ENCODE peak calls at places on chromosomes 13 and 19, in nine cellular contexts. D is AG09309, Y is lower leg skin, P is HCT116, Z is cardiac muscle cell, R is spleen, E is tibial nerve, C is BE2C, O is mucosa of descending colon. T is an unnamed sample.

GRCh38 chr13:99265162-99265822 is 7.1 kb upstream of the GPR18 start:
- DNase-seq in D (no peak), Y (no peak), P (no peak), Z (no peak), R (no peak), E (no peak), C (no peak), O (no peak), T (no peak)

GRCh38 chr19:13051581-13052165 is 51.0 kb downstream of the LYL1 start:
- DNase-seq in D (no peak), Y (peak), P (no peak), Z (peak), R (no peak), E (peak), C (peak), O (peak), T (peak)

GRCh38 chr13:50224534-50224933 is 209.3 kb downstream of the KCNRG start:
- DNase-seq in D (peak), Y (no peak), P (no peak), Z (peak), R (no peak), E (no peak), C (no peak), O (no peak), T (peak)

GRCh38 chr13:74825170-74825948 is 656.6 kb downstream of the TBC1D4 start:
- DNase-seq in D (peak), Y (no peak), P (no peak), Z (peak), R (no peak), E (no peak), C (no peak), O (no peak), T (peak)

GRCh38 chr13:94712287-94712811 is at the start of gene SOX21:
- DNase-seq in D (no peak), Y (peak), P (no peak), Z (no peak), R (no peak), E (no peak), C (no peak), O (no peak), T (no peak)

GRCh38 chr13:67230774-67231480 is 791 bp upstream of the PCDH9 start:
- DNase-seq in D (no peak), Y (peak), P (no peak), Z (peak), R (peak), E (peak), C (peak), O (peak), T (peak)

GRCh38 chr19:55229145-55229788 is 704 bp upstream of the TMEM86B start:
- DNase-seq in D (no peak), Y (no peak), P (no peak), Z (no peak), R (no peak), E (no peak), C (no peak), O (no peak), T (no peak)

GRCh38 chr13:40445557-40445990 is 220.9 kb downstream of the FOXO1 start:
- DNase-seq in D (no peak), Y (no peak), P (no peak), Z (peak), R (peak), E (no peak), C (peak), O (peak), T (peak)

GRCh38 chr19:32172761-32173160 is 172.6 kb upstream of the ZNF507 start:
- DNase-seq in D (no peak), Y (no peak), P (no peak), Z (no peak), R (no peak), E (no peak), C (no peak), O (no peak), T (no peak)

GRCh38 chr13:75785130-75785529 is 149.0 kb downstream of the LMO7 start:
- DNase-seq in D (no peak), Y (no peak), P (no peak), Z (peak), R (no peak), E (no peak), C (no peak), O (no peak), T (peak)

GRCh38 chr19:39398297-39398864 is 7.2 kb downstream of the MED29 start:
- DNase-seq in D (no peak), Y (peak), P (peak), Z (peak), R (peak), E (peak), C (no peak), O (peak), T (peak)

GRCh38 chr19:39401549-39402416 is 4.9 kb upstream of the ZFP36 start:
- DNase-seq in D (no peak), Y (peak), P (peak), Z (peak), R (peak), E (no peak), C (peak), O (peak), T (peak)

GRCh38 chr19:39399684-39400465 is 6.8 kb upstream of the ZFP36 start:
- DNase-seq in D (no peak), Y (no peak), P (no peak), Z (no peak), R (no peak), E (no peak), C (no peak), O (no peak), T (no peak)

GRCh38 chr19:39400997-39401548 is 5.6 kb upstream of the ZFP36 start:
- DNase-seq in D (no peak), Y (no peak), P (no peak), Z (no peak), R (no peak), E (no peak), C (no peak), O (no peak), T (no peak)

DNA sequence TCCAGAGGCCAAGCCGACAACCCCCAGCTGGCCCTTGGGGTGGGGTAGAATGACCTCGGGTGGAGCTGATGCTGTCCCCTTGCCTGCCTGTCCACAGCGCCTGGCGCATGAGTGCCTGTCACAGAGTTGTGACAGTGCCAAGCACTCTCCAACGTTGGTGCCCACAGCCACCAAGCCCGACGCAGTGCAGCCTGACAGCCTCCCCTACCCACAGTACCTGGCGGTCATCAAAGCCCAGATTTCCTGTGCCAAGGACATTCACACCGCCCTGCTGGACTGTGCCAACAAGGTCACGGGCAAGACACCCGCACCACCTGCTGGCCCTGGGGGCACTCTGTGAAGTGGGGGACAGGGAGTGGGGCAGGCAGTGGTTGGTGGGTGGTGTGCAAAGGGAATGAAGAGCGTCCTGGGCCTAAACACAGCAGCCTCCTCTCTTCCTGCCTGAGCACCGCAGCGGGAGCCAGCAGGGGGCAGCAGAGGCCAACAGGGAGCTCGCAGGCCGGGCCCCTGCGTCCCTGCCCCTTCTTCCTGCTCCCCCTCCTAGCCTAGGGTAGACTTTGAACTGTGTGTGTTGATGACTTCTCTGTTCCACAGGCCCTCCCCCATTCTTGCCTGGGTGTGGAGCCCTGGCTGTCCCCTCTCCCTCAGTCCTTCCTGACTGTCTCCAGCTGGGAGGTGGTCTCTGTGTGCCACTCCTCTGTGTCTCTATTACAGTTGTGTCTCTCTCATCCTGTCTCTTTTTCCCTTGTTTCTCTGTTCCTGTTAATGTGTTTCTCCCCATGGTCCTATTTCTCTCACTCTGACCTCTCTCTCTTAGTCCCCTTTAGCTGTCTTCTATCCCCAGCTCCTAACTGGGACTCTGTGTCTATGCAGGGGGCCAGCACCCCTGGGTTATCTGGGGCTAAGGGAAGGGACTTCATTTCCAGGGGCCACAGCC is 6.5 kb downstream of the MED29 start:
- DNase-seq in D (no peak), Y (peak), P (peak), Z (peak), R (peak), E (peak), C (peak), O (peak), T (peak)
- TF ChIP-seq CTCF in D (peak), Y (no peak), P (no peak), Z (peak), R (peak), E (peak), C (peak), O (peak), T (peak)

GRCh38 chr19:17404621-17405249 is 695 bp downstream of the BST2 start:
- DNase-seq in D (no peak), Y (no peak), P (no peak), Z (no peak), R (no peak), E (no peak), C (no peak), O (no peak), T (no peak)
- TF ChIP-seq CTCF in D (no peak), Y (no peak), P (no peak), Z (no peak), R (no peak), E (no peak), C (no peak), O (no peak), T (no peak)

GRCh38 chr19:19653597-19654147 is 9.8 kb downstream of the ATP13A1 start:
- DNase-seq in D (no peak), Y (no peak), P (no peak), Z (no peak), R (no peak), E (no peak), C (no peak), O (no peak), T (no peak)
- TF ChIP-seq CTCF in D (no peak), Y (no peak), P (no peak), Z (no peak), R (no peak), E (no peak), C (no peak), O (no peak), T (no peak)

GRCh38 chr19:4624733-4625362 is 14.5 kb upstream of the TNFAIP8L1 start:
- DNase-seq in D (no peak), Y (no peak), P (peak), Z (peak), R (no peak), E (no peak), C (peak), O (no peak), T (peak)
- TF ChIP-seq CTCF in D (peak), Y (no peak), P (peak), Z (peak), R (no peak), E (no peak), C (peak), O (no peak), T (peak)

GRCh38 chr19:6710273-6711077 is 10.0 kb downstream of the C3 start:
- DNase-seq in D (no peak), Y (no peak), P (no peak), Z (no peak), R (peak), E (no peak), C (no peak), O (no peak), T (no peak)
- TF ChIP-seq CTCF in D (no peak), Y (no peak), P (no peak), Z (no peak), R (no peak), E (no peak), C (no peak), O (no peak), T (no peak)

GRCh38 chr13:20090349-20090748 is 70.5 kb downstream of the GJA3 start:
- DNase-seq in D (no peak), Y (no peak), P (no peak), Z (no peak), R (no peak), E (no peak), C (no peak), O (no peak), T (no peak)
- TF ChIP-seq CTCF in D (peak), Y (no peak), P (peak), Z (peak), R (no peak), E (no peak), C (peak), O (no peak), T (peak)

DNA sequence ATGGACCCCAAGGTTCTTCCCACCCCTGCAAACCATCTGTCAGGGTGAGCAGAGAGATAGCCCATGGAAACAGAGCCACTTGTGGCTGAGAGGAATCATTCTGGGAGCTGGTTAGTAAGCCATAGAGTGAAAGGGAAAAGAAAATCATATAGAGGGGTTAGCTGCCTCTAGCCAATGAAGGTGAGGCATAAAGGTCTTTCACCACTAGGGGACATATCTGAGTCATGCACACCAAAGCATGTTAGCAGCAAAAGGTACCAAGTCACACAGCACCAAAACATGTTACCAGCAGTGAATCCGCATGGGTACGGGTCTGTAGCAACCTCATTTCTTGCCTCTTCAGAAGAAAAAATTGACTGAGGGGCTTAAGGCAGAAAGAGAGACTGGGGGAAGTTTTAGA is 76.7 kb upstream of the ZNF43 start:
- DNase-seq in D (no peak), Y (no peak), P (no peak), Z (no peak), R (no peak), E (no peak), C (no peak), O (no peak), T (no peak)
- TF ChIP-seq CTCF in D (no peak), Y (no peak), P (no peak), Z (no peak), R (no peak), E (no peak), C (peak), O (no peak), T (no peak)

DNA sequence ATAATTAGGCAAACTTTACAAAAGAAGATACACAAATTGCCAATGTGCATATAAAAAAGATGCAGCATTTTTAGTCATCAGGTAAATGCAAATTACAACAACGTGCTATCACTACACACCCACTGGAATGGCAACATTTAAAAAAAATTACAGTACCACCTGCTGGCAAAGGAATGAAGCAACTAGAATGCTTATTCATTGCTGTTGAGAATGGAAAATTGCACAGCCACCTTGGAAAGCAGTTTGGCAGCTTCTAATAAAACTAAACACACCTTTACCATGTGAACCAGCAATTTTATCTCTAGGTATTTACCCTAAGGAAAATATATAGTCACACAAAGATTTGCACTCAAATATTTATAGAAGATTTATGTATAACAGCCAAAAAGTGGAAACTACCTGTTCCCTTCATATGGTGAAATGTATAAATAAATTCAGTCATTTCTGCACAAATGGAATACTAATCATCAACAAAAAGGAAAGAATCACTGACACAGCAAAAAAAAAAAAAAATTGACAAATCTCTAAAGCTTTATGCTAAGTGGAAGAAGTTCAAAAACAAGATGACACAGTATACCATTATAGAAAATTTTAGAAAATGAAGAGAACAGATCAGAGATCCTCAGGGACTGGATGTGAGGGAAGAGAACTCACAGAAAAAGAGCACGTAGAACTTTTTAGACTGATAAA is 30.3 kb downstream of the OXGR1 start:
- DNase-seq in D (no peak), Y (no peak), P (no peak), Z (no peak), R (no peak), E (no peak), C (no peak), O (no peak), T (peak)
- TF ChIP-seq CTCF in D (no peak), Y (no peak), P (peak), Z (no peak), R (no peak), E (no peak), C (peak), O (no peak), T (peak)

GRCh38 chr13:62019858-62020257 is 604.2 kb upstream of the PCDH20 start:
- DNase-seq in D (no peak), Y (no peak), P (no peak), Z (no peak), R (no peak), E (no peak), C (no peak), O (no peak), T (no peak)

DNA sequence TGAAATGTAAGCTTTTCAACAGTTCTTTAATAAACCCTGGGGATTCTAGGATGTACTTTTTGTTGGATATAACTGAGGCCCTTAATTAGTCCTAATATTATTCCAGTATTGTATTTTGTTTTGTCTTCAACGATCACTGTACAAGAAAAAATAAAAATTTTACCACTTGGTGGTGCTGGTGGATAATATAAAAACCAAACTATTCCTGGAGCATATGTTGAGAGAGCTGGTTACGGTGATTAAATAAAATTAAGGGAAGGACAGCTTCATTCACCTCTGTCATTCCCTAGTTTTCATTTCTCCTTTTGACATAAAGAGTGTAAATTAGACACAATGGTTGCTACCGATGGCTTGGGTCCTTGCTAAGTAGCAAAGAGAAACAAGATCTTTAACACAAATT is 598.6 kb upstream of the PCDH20 start:
- DNase-seq in D (no peak), Y (no peak), P (peak), Z (peak), R (no peak), E (no peak), C (no peak), O (no peak), T (peak)
- TF ChIP-seq CTCF in D (no peak), Y (no peak), P (no peak), Z (no peak), R (no peak), E (peak), C (peak), O (no peak), T (peak)

T was measured in MCF 10A.